ENCODE peak calls at places on chromosome 21, in seven cellular contexts. H is tibial artery; T is CD8-positive, alpha-beta T cell; Z is cardiac muscle cell; R is adrenal gland; X is iPS DF 6.9; N is PC-3. K is an unnamed sample.

GRCh38 chr21:38768385-38769071 is 37.2 kb upstream of the ETS2 start:
- DNase-seq in H (no peak), T (peak; percentile 23), Z (peak; percentile 79), R (no peak), X (no peak), N (peak; percentile 17), K (peak; percentile 92)

GRCh38 chr21:41459884-41460534 is 34.0 kb downstream of the MX1 start:
- DNase-seq in H (no peak), T (no peak), Z (no peak), R (no peak), X (no peak), N (no peak), K (no peak)

GRCh38 chr21:34693192-34693810 is 24.5 kb downstream of the CLIC6 start:
- DNase-seq in H (no peak), T (peak; percentile 36), Z (peak; percentile 83), R (peak; percentile 34), X (peak; percentile 60), N (peak; percentile 83), K (peak; percentile 91)

GRCh38 chr21:29524055-29524454 is 225.3 kb downstream of the BACH1 start:
- DNase-seq in H (no peak), T (no peak), Z (no peak), R (no peak), X (no peak), N (no peak), K (no peak)

GRCh38 chr21:42003051-42003461 is 7.1 kb downstream of the ZBTB21 start:
- DNase-seq in H (no peak), T (no peak), Z (no peak), R (no peak), X (no peak), N (peak; percentile 17), K (no peak)

GRCh38 chr21:29300547-29301138 is 1.9 kb downstream of the BACH1 start:
- DNase-seq in H (no peak), T (no peak), Z (no peak), R (no peak), X (no peak), N (peak; percentile 16), K (no peak)

GRCh38 chr21:16908087-16908486 is 604.8 kb upstream of the CXADR start:
- DNase-seq in H (no peak), T (no peak), Z (no peak), R (peak; percentile 50), X (no peak), N (peak; percentile 29), K (peak; percentile 13)

GRCh38 chr21:34105947-34106541 is 32.7 kb downstream of the MRPS6 start:
- DNase-seq in H (no peak), T (no peak), Z (no peak), R (no peak), X (no peak), N (no peak), K (peak; percentile 60)

GRCh38 chr21:41564871-41565281 is 56.9 kb upstream of the TMPRSS2 start:
- DNase-seq in H (no peak), T (no peak), Z (peak; percentile 93), R (no peak), X (no peak), N (peak; percentile 45), K (peak; percentile 79)

GRCh38 chr21:25568230-25568629 is 39.1 kb downstream of the MRPL39 start:
- DNase-seq in H (no peak), T (no peak), Z (peak; percentile 85), R (peak; percentile 58), X (no peak), N (no peak), K (no peak)

GRCh38 chr21:39612233-39613028 is at the start of gene B3GALT5:
- DNase-seq in H (no peak), T (no peak), Z (no peak), R (no peak), X (peak; percentile 37), N (peak; percentile 45), K (peak; percentile 80)

GRCh38 chr21:29181799-29182470 is 51.5 kb downstream of the MAP3K7CL start:
- DNase-seq in H (no peak), T (no peak), Z (peak; percentile 89), R (peak; percentile 83), X (no peak), N (peak; percentile 75), K (peak; percentile 86)

GRCh38 chr21:29238052-29238966 is 60.4 kb upstream of the BACH1 start:
- DNase-seq in H (no peak), T (no peak), Z (peak; percentile 61), R (no peak), X (no peak), N (no peak), K (peak; percentile 44)

GRCh38 chr21:42695324-42696025 is 42.1 kb downstream of the PDE9A start:
- DNase-seq in H (no peak), T (no peak), Z (peak; percentile 73), R (no peak), X (no peak), N (peak; percentile 32), K (peak; percentile 17)

GRCh38 chr21:42251654-42252053 is 32.7 kb downstream of the ABCG1 start:
- DNase-seq in H (no peak), T (no peak), Z (no peak), R (no peak), X (no peak), N (no peak), K (no peak)

GRCh38 chr21:16159971-16160350 is 430.2 kb downstream of the USP25 start:
- DNase-seq in H (no peak), T (no peak), Z (no peak), R (no peak), X (no peak), N (no peak), K (no peak)

GRCh38 chr21:45987121-45987711 is 5.6 kb downstream of the COL6A1 start:
- DNase-seq in H (no peak), T (peak; percentile 10), Z (no peak), R (no peak), X (no peak), N (no peak), K (no peak)

GRCh38 chr21:45985471-45986315 is 4.1 kb downstream of the COL6A1 start:
- DNase-seq in H (peak; percentile 67), T (peak; percentile 21), Z (no peak), R (no peak), X (no peak), N (no peak), K (no peak)

GRCh38 chr21:45988366-45989347 is 7.1 kb downstream of the COL6A1 start:
- DNase-seq in H (no peak), T (peak; percentile 16), Z (no peak), R (peak; percentile 11), X (no peak), N (no peak), K (no peak)

GRCh38 chr21:45984584-45985095 is 3.1 kb downstream of the COL6A1 start:
- DNase-seq in H (no peak), T (no peak), Z (no peak), R (no peak), X (no peak), N (no peak), K (no peak)

GRCh38 chr21:45986316-45987051 is 4.9 kb downstream of the COL6A1 start:
- DNase-seq in H (peak; percentile 66), T (peak; percentile 21), Z (no peak), R (no peak), X (no peak), N (no peak), K (no peak)
- H3K36me3 ChIP-seq in H (peaks cover 75% of the 10 kb centered on the region), T (no peaks in the 10 kb centered on the region), Z (peaks cover 19% of the 10 kb centered on the region), R (peaks cover 49% of the 10 kb centered on the region), X (peaks cover 23% of the 10 kb centered on the region), N (peaks cover 33% of the 10 kb centered on the region), K (peaks cover 63% of the 10 kb centered on the region)

DNA sequence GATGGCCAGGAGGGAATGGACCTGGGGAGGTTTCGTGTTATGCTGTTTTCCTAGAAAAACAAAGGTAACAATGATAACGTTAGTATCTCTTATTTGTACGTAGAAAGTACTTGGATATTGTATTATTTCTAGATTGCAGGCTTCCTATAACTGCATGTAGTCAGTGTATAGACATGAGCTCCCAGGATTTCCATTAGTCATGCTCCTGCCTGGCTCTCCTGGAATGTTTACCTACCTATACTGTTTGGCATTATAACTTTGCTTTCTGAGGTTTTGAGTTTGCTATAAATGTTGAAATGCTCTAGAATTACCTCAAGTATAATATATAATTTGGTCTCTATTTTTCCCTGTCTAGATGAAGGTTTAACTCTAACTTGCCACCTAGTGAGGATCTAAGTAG is 66.1 kb downstream of the TTC3 start:
- DNase-seq in H (no peak), T (no peak), Z (no peak), R (no peak), X (no peak), N (peak; percentile 78), K (peak; percentile 9)
- H3K36me3 ChIP-seq in H (peaks cover 50% of the 10 kb centered on the region), T (peaks cover 16% of the 10 kb centered on the region), Z (peaks cover 34% of the 10 kb centered on the region), R (peaks cover 22% of the 10 kb centered on the region), X (no peaks in the 10 kb centered on the region), N (peaks cover 48% of the 10 kb centered on the region), K (peaks cover 73% of the 10 kb centered on the region)

DNA sequence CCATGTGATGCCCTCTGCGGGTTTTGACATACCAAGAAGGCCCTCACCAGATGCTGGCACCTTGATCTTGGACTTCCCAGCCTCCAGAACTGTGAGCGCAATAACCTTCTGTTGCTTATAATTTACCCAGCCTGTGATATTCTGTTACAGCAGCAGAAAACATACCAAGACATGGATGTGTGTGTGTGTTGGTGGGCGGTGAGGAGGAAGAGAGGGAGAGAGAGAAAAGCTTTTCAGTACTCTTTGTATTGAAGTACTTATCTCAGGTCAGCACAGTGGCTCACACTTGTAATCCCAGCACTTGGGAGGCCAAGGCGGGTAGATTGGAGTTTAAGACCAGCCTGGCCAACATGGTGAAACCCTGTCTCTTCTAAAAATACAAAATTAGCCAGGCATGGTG is 23.1 kb downstream of the TRAPPC10 start:
- DNase-seq in H (no peak), T (no peak), Z (no peak), R (no peak), X (no peak), N (no peak), K (no peak)
- H3K36me3 ChIP-seq in H (peaks cover 76% of the 10 kb centered on the region), T (peaks cover 38% of the 10 kb centered on the region), Z (peaks cover 8% of the 10 kb centered on the region), R (peaks cover 55% of the 10 kb centered on the region), X (peaks cover 13% of the 10 kb centered on the region), N (peaks cover 29% of the 10 kb centered on the region), K (peaks cover 72% of the 10 kb centered on the region)

GRCh38 chr21:14080764-14081096 is 130.0 kb downstream of the LIPI start:
- DNase-seq in H (no peak), T (no peak), Z (no peak), R (no peak), X (no peak), N (no peak), K (no peak)
- H3K36me3 ChIP-seq in H (peaks cover 11% of the 10 kb centered on the region), T (no peaks in the 10 kb centered on the region), Z (no peaks in the 10 kb centered on the region), R (no peaks in the 10 kb centered on the region), X (peaks cover 5% of the 10 kb centered on the region), N (no peaks in the 10 kb centered on the region), K (no peaks in the 10 kb centered on the region)

DNA sequence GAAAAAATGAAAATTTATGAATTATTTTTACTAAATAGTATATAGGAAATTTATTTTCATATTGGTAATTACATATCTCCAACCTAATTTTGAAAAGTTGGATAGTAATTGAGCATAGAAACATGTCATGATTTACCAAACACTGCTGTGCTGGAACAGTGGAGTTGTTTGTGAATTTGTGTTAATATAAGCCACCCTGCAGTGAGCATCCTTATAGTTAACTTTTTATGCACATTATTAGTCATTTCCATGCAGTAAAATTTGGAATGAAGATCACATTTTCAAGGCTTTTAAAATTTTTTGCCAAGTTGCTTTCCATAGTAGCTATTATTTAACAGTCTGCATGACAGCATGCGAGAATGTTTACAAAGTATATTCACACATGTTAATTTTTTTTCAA is 78.3 kb downstream of the VPS26C start:
- DNase-seq in H (no peak), T (no peak), Z (no peak), R (no peak), X (no peak), N (peak; percentile 39), K (no peak)
- H3K36me3 ChIP-seq in H (peaks cover 75% of the 10 kb centered on the region), T (peaks cover 26% of the 10 kb centered on the region), Z (peaks cover 43% of the 10 kb centered on the region), R (peaks cover 41% of the 10 kb centered on the region), X (no peaks in the 10 kb centered on the region), N (peaks cover 37% of the 10 kb centered on the region), K (peaks cover 79% of the 10 kb centered on the region)

GRCh38 chr21:46266946-46267345 is 18.5 kb downstream of the MCM3AP start:
- DNase-seq in H (no peak), T (no peak), Z (no peak), R (no peak), X (no peak), N (no peak), K (no peak)
- H3K36me3 ChIP-seq in H (peaks cover 98% of the 10 kb centered on the region), T (peaks cover 44% of the 10 kb centered on the region), Z (peaks cover 56% of the 10 kb centered on the region), R (peaks cover 92% of the 10 kb centered on the region), X (peaks cover 28% of the 10 kb centered on the region), N (peaks cover 57% of the 10 kb centered on the region), K (peaks cover 81% of the 10 kb centered on the region)